ENCODE peak calls at places on chromosomes 3 and 15, in five cellular contexts. V is A549, L is K562, Z is HepG2, Q is GM12878. X is an unnamed sample.

GRCh38 chr3:146218880-146219866 is 31.7 kb downstream of the PLSCR4 start:
- DNase-seq in Q (no peak), Z (peak; percentile 6), L (peak; percentile 14), V (peak; percentile 15), X (peak; percentile 24)

GRCh38 chr15:66233487-66234415 is 19.8 kb downstream of the MEGF11 start:
- DNase-seq in V (no peak), Z (peak; percentile 23), Q (no peak), L (peak; percentile 62), X (no peak)

GRCh38 chr15:79185199-79185598 is 94.6 kb upstream of the RASGRF1 start:
- DNase-seq in L (peak; percentile 50), Z (no peak), V (no peak), Q (no peak), X (peak; percentile 41)

GRCh38 chr3:52181543-52181942 is 16.4 kb upstream of the ALAS1 start:
- DNase-seq in L (no peak), V (no peak), Z (no peak), Q (no peak), X (no peak)

GRCh38 chr3:175295248-175296000 is 436.3 kb downstream of the NAALADL2 start:
- DNase-seq in L (no peak), V (no peak), Z (no peak), Q (no peak), X (no peak)

GRCh38 chr3:177569823-177570657 is 372.8 kb upstream of the TBL1XR1 start:
- DNase-seq in V (no peak), L (no peak), Z (no peak), Q (no peak), X (no peak)

GRCh38 chr3:170463011-170463410 is 44.3 kb downstream of the CLDN11 start:
- DNase-seq in Z (no peak), Q (no peak), L (no peak), V (no peak), X (no peak)

GRCh38 chr3:89488800-89489580 is 381.6 kb downstream of the EPHA3 start:
- DNase-seq in L (no peak), Q (no peak), Z (no peak), V (no peak), X (no peak)

GRCh38 chr15:44623178-44623577 is 40.3 kb downstream of the SPG11 start:
- DNase-seq in Q (no peak), V (no peak), Z (no peak), L (no peak), X (no peak)
- TF ChIP-seq REST in Q (no peak), V (no peak), Z (no peak), L (no peak), X (no peak)

DNA sequence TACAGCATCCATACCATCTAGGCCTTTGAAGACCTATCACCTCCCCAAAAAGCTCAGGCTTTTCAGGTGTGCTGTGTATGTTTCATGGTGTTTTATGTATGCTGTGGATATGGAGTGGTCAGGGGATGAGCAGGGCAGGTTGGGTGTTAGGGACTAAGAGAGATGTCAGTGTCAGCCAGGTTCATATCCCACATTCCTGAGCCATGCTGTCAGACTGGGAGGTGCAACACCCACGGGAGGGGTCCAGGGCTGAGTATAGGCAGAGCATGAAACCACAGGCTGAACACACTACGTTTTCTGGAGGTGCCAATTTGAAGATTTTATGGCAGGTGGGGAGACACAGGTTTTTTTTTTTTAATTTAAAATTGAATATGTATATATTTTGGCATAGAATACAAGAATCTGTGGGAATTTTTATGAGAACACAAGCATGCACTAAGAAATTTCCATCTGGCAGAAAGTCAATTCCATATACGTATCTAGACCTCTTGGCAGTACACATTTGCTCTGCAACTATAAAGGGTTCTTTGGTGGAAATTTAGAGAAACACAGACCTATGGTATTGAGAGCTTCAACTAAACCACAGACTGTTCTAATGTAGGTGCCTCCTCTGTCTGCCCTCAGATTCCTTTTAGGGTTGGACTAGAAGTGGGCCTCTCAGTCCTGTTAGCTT is 101.9 kb upstream of the RNU6-1 start:
- DNase-seq in L (peak; percentile 17), Q (no peak), Z (peak; percentile 72), V (no peak), X (no peak)
- TF ChIP-seq CHD2 in L (no peak), Q (no peak), Z (no peak), V (no peak), X (no peak)

GRCh38 chr3:156682491-156682890 is 8.1 kb downstream of the TIPARP start:
- DNase-seq in L (no peak), V (no peak), Q (no peak), Z (no peak), X (no peak)
- H3K27ac ChIP-seq in L (no peak overlapping the region), V (no peak overlapping the region), Q (no peak overlapping the region), Z (no peak overlapping the region), X (no peak overlapping the region)

GRCh38 chr3:127690823-127691452 is 18.2 kb downstream of the ABTB1 start:
- DNase-seq in Q (no peak), V (peak; percentile 7), Z (peak; percentile 59), L (no peak), X (peak; percentile 73)
- TF ChIP-seq REST in Q (no peak), V (no peak), Z (no peak), L (no peak), X (no peak)

DNA sequence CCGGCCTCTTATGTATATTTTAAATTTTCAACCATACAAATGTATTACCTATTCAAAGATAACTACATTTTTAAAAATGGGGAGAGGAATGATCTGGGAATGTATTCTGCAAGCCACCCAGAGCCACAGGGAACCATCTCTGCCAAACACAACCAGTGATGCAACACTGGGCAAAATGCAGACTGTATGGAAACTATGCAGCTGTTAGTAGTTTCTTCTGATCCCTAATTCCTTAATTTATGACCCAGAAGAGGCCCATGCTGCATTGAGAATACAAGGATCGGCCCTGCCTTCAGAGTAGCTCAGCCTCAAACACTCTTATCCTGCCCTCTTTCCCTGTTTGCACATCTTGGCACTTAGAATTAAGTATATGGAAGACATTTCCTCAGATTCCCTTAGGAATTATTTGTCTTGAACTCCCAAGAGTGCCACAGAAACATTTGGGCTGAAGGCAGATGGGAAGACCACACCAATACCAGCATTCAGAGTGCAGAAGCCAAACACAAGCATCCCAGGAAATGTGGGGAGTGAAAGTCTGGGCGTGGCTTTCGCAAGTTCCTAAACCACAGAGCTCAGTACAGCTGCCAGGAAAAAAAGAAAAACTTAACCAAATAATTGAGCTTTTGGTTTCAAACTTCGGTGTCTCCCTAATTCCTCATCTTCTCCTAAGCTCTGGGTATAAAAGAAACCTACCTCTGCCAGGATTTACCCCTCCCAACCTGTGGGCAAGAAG is 5.3 kb downstream of the SNUPN start:
- DNase-seq in L (no peak), Q (no peak), Z (no peak), V (no peak), X (no peak)
- TF ChIP-seq CHD2 in L (no peak), Q (no peak), Z (no peak), V (no peak), X (no peak)

GRCh38 chr3:123071146-123071545 is 4.3 kb downstream of the PDIA5 start:
- DNase-seq in Z (peak; percentile 23), Q (no peak), L (no peak), V (peak; percentile 44), X (peak; percentile 75)
- H3K27ac ChIP-seq in Z (no peak overlapping the region), Q (no peak overlapping the region), L (no peak overlapping the region), V (no peak overlapping the region), X (no peak overlapping the region)

GRCh38 chr15:100968043-100968966 is 49.1 kb downstream of the LRRK1 start:
- DNase-seq in L (no peak), V (no peak), Z (no peak), Q (peak; percentile 30), X (no peak)

GRCh38 chr15:100972975-100973350 is 53.8 kb downstream of the LRRK1 start:
- DNase-seq in Q (no peak), Z (no peak), V (no peak), L (no peak), X (no peak)

GRCh38 chr15:100975043-100975442 is 55.9 kb downstream of the LRRK1 start:
- DNase-seq in V (no peak), Z (no peak), Q (no peak), L (no peak), X (no peak)

GRCh38 chr15:100973351-100974034 is 54.3 kb downstream of the LRRK1 start:
- DNase-seq in L (no peak), Z (no peak), V (no peak), Q (no peak), X (peak; percentile 87)
- TF ChIP-seq REST in L (no peak), Z (no peak), V (no peak), Q (peak; percentile 13), X (no peak)

DNA sequence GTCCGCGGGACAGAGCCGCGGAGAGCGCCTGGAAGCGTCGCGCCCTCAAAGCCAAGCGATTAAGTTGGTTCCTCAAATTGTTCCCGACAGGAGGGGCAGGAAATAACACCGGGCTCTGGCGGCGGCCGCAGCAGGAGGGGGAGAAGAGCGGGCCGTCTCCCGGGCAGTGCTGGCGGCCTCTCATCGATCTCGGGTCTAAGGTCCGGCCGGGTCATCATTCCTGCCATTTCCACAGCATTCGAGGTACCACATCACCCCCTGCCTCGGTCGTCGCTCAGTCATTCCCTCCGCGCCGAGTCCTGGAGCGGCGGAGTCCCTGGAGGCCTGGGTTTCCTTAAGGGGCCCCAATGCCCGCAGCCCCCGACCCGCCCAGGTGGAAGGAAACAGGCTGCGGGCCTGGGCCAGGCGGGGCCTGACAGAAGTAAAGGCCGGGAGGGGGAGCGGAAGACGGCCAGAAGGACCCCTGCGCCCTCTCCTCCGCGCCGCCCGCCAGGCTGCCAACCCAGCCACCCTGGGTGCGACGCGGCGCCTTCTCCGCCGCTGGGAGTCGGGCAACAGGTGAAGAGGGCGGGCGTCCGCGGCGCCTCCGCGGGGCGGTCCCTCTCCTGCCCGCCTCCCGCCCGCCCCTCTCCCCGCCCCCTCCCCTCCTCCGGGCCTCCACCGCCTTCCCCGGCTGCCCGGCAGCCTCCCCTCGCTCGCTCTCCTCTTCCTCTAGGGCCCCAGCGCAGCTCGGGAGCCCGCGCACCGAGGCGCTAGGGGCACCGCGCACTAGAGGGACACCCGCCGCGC is at the start of gene CMTM8:
- DNase-seq in Z (peak; percentile 69), Q (no peak), V (peak; percentile 69), L (peak; percentile 64), X (peak; percentile 90)
- TF ChIP-seq CHD2 in Z (no peak), Q (no peak), V (no peak), L (no peak), X (no peak)

GRCh38 chr3:193236990-193237389 is 4.0 kb upstream of the PLAAT1 start:
- DNase-seq in Q (no peak), Z (no peak), L (no peak), V (no peak), X (no peak)

GRCh38 chr3:193229851-193230250 is 11.2 kb upstream of the PLAAT1 start:
- DNase-seq in Z (no peak), L (no peak), V (no peak), Q (no peak), X (no peak)

GRCh38 chr3:193228206-193228605 is 12.8 kb upstream of the PLAAT1 start:
- DNase-seq in Z (no peak), V (no peak), L (no peak), Q (no peak), X (no peak)

GRCh38 chr3:193225726-193226125 is 15.3 kb upstream of the PLAAT1 start:
- DNase-seq in Q (no peak), Z (no peak), V (no peak), L (no peak), X (no peak)

DNA sequence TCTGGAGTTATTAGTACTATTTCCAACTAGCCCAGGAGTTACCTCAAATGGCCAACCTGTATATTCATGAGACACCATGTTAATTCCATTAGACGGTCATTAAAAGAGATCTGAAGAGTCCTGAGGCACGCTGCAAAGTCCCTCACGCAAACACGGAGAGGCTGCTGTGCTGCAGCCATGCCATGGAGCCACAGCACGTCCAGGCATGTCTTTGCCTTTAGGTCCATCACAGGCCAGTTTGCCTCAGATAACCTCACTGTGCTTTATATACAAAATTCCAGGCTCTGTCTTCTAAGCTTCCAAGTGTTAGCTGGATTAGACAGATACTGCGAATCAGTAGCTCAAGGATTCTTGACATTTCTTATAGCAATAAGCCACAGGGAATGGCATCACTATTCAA is 9.8 kb upstream of the PLAAT1 start:
- DNase-seq in V (no peak), Q (no peak), L (no peak), Z (no peak), X (no peak)
- H3K27ac ChIP-seq in V (no peak overlapping the region), Q (no peak overlapping the region), L (no peak overlapping the region), Z (no peak overlapping the region), X (no peak overlapping the region)